ENCODE peak calls at places on chromosomes 16 and 17, in five cellular contexts. H is AG09319; E is CD4-positive, alpha-beta T cell; I is esophagus squamous epithelium; S is mesothelial cell of epicardium. A is an unnamed sample.
A peak's percentile ranks its signal among the peaks of the same experiment; 100 is the strongest.

GRCh38 chr17:50935201-50936124 is 69.3 kb upstream of the TOB1 start:
- DNase-seq in H (no peak), E (no peak), I (no peak), S (no peak), A (no peak)

GRCh38 chr16:18983565-18984424 is at the start of gene TMC7:
- DNase-seq in H (peak; percentile 43), E (no peak), I (no peak), S (peak; percentile 83), A (no peak)

GRCh38 chr17:68539536-68540469 is 27.6 kb downstream of the PRKAR1A start:
- DNase-seq in H (no peak), E (no peak), I (no peak), S (no peak), A (no peak)

GRCh38 chr16:19808061-19808621 is 76.5 kb downstream of the GPRC5B start:
- DNase-seq in H (no peak), E (no peak), I (no peak), S (no peak), A (no peak)

GRCh38 chr16:11133344-11133921 is 122.6 kb downstream of the SOCS1 start:
- DNase-seq in H (peak; percentile 86), E (no peak), I (no peak), S (no peak), A (no peak)

GRCh38 chr17:71472809-71473789 is 647.7 kb upstream of the SOX9 start:
- DNase-seq in H (peak; percentile 37), E (no peak), I (no peak), S (no peak), A (no peak)

GRCh38 chr16:67395458-67396158 is 2.3 kb upstream of the TPPP3 start:
- DNase-seq in H (no peak), E (no peak), I (no peak), S (no peak), A (no peak)

GRCh38 chr16:50467943-50468748 is 80.0 kb upstream of the NKD1 start:
- DNase-seq in H (no peak), E (no peak), I (no peak), S (peak; percentile 33), A (no peak)

GRCh38 chr17:38727661-38728220 is 2.4 kb upstream of the CISD3 start:
- DNase-seq in H (no peak), E (no peak), I (no peak), S (no peak), A (peak; percentile 57)

GRCh38 chr17:78174332-78174869 is 6.0 kb downstream of the SYNGR2 start:
- DNase-seq in H (no peak), E (no peak), I (no peak), S (no peak), A (no peak)

GRCh38 chr16:84383106-84383505 is 14.8 kb downstream of the ATP2C2 start:
- DNase-seq in H (no peak), E (no peak), I (no peak), S (no peak), A (no peak)

GRCh38 chr16:2090819-2091721 is 43.3 kb downstream of the TSC2 start:
- DNase-seq in H (no peak), E (no peak), I (no peak), S (peak; percentile 87), A (no peak)

GRCh38 chr17:1000597-1001490 is 3.9 kb downstream of the TIMM22 start:
- DNase-seq in H (no peak), E (no peak), I (no peak), S (no peak), A (no peak)

GRCh38 chr17:78592991-78593329 is 15.8 kb upstream of the DNAH17 start:
- DNase-seq in H (no peak), E (no peak), I (no peak), S (no peak), A (no peak)

GRCh38 chr16:424033-424622 is 1.3 kb upstream of the RAB11FIP3 start:
- DNase-seq in H (peak; percentile 90), E (no peak), I (no peak), S (no peak), A (no peak)

GRCh38 chr16:68275611-68276191 is 11.4 kb downstream of the SLC7A6 start:
- DNase-seq in H (no peak), E (peak; percentile 36), I (no peak), S (no peak), A (no peak)

GRCh38 chr16:24748242-24748641 is 18.8 kb downstream of the TNRC6A start:
- DNase-seq in H (no peak), E (no peak), I (no peak), S (no peak), A (no peak)

GRCh38 chr16:83005653-83006160 is 378.9 kb downstream of the CDH13 start:
- DNase-seq in H (peak; percentile 48), E (no peak), I (no peak), S (no peak), A (no peak)

GRCh38 chr16:5560084-5560483 is 462.5 kb upstream of the EEF2KMT start:
- DNase-seq in H (no peak), E (no peak), I (no peak), S (no peak), A (no peak)

GRCh38 chr17:75864448-75864871 is 9.3 kb upstream of the WBP2 start:
- DNase-seq in H (peak; percentile 75), E (no peak), I (no peak), S (no peak), A (peak; percentile 49)

GRCh38 chr16:67361038-67361437 is 32.3 kb downstream of the TPPP3 start:
- DNase-seq in H (no peak), E (no peak), I (no peak), S (no peak), A (no peak)

GRCh38 chr16:27321013-27321960 is 7.5 kb downstream of the IL4R start:
- DNase-seq in H (no peak), E (no peak), I (no peak), S (no peak), A (no peak)

GRCh38 chr17:78793968-78794367 is 11.9 kb upstream of the CYTH1 start:
- DNase-seq in H (no peak), E (no peak), I (no peak), S (no peak), A (no peak)

DNA sequence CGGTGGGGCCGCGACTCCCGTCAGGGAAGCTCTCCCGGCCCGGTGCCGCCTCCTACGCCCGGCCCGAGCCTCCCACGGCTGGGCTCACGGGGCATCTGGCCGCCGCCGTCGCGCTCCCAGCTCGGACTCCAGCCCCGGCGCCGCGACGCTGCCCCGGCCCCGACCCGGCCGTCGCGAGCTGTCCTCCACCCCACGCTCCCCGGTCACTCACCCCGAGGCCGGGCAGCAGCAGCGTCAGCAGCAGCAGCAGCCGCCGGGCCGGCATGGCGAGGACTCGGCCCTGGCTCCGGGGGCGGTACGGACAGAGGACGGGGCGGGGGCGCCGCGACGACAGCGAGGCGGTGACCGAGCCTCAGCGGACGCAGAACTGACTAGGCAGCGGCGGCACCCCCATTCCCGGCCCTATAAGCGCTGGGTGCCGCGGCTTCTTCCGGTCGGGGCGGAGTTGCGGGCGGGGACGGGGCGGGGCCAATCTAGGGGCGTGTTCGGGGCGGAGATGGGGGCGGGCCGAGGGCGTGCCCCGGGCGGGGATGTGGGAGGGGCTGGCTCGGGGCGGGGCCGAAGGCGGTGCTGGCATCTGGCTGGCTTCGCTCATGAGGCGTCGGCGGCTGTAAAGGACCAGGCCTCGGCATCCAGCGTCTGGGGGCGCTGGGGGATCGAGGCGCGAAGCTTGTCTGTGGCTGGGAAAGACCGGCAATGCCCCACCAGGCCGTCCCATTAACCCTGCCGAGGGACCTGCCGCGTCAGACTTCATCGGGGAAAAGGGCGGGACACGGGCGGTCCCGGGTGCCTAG is at the start of gene ERN1:
- DNase-seq in H (peak; percentile 88), E (peak; percentile 93), I (peak; percentile 76), S (peak; percentile 91), A (peak; percentile 90)
- TF ChIP-seq CTCF in H (no peak), E (no peak), I (no peak), S (no peak), A (no peak)

GRCh38 chr17:36124879-36125824 is 21.5 kb downstream of the CCL4 start:
- DNase-seq in H (no peak), E (no peak), I (no peak), S (no peak), A (no peak)
- TF ChIP-seq CTCF in H (no peak), E (no peak), I (no peak), S (no peak), A (no peak)

GRCh38 chr17:41325611-41326010 is 10.1 kb upstream of the KRTAP17-1 start:
- DNase-seq in H (no peak), E (no peak), I (no peak), S (no peak), A (no peak)

GRCh38 chr17:41325126-41325525 is 9.6 kb upstream of the KRTAP17-1 start:
- DNase-seq in H (no peak), E (no peak), I (no peak), S (no peak), A (no peak)

GRCh38 chr17:41322903-41323895 is 7.7 kb upstream of the KRTAP17-1 start:
- DNase-seq in H (no peak), E (no peak), I (no peak), S (no peak), A (no peak)

GRCh38 chr17:41326173-41327145 is 10.9 kb upstream of the KRTAP17-1 start:
- DNase-seq in H (no peak), E (no peak), I (no peak), S (no peak), A (no peak)

DNA sequence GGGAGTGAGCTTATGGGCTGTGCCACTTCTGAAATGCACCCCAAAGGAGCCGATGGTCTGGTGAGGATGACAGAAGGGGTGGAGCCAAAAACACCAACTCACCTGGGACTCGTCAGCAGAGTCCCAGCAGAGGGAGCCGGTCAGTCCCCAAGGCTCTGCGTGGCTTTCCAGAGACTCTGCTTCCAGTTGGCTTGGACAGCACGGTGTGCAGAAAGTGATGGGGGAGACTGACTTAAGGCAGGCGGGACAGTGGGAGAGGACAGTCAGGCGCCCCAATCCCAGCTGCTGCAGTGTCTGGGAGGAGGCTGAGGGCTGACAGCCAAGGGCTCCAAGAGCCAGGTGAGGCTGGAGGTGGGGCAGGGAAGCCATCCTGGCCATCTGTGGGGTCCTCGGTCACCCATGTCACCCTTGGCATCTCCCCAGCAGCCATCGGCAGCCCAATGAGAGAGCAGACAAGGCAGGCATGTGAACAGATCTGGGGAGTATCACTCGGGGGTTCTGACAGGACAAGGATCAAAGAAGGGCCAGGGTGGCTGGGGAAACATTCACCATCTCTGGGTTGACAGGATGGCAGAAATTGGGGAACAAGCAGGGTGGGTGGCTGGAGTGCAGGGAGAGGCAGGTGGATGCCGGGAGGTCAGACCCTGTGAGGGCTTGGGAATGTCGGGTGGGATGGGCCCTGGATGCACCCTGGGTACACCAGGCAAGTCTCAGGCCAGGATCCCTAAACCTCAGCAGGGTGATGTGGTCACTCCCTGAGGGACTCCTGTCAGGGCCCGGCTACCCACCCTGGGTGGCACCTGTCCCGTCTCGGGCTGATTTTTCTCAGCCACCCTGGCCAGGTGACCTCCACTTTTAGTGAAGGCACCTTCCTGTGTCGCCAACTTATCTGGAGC is 8.9 kb upstream of the KRTAP17-1 start:
- DNase-seq in H (no peak), E (no peak), I (no peak), S (no peak), A (no peak)
- TF ChIP-seq CTCF in H (peak; percentile 5), E (peak; percentile 34), I (no peak), S (no peak), A (no peak)

GRCh38 chr17:43170766-43171681 is at the start of gene NBR1:
- DNase-seq in H (peak; percentile 97), E (peak; percentile 92), I (peak; percentile 83), S (peak; percentile 85), A (peak; percentile 94)

GRCh38 chr17:43175213-43176118 is 4.5 kb downstream of the NBR1 start:
- DNase-seq in H (no peak), E (no peak), I (no peak), S (no peak), A (no peak)

GRCh38 chr17:43170140-43170765 is 761 bp upstream of the NBR1 start:
- DNase-seq in H (peak; percentile 88), E (peak; percentile 76), I (peak; percentile 49), S (peak; percentile 71), A (peak; percentile 82)

GRCh38 chr17:43169561-43170139 is 1.4 kb upstream of the NBR1 start:
- DNase-seq in H (no peak), E (no peak), I (no peak), S (no peak), A (peak; percentile 17)

GRCh38 chr17:43171761-43172487 is 910 bp downstream of the NBR1 start:
- DNase-seq in H (peak; percentile 78), E (no peak), I (no peak), S (no peak), A (no peak)
- TF ChIP-seq CTCF in H (peak; percentile 27), E (peak; percentile 16), I (no peak), S (no peak), A (no peak)